ENCODE peak calls at places on chromosomes 4 and X, in five cellular contexts. M, S, U, P and B are unnamed samples.

GRCh38 chr4:140070369-140070768 is 83.6 kb downstream of the MAML3 start:
- DNase-seq in S (no peak), M (no peak), U (no peak), P (no peak), B (no peak)

GRCh38 chr4:16067515-16067914 is 16.3 kb downstream of the PROM1 start:
- DNase-seq in U (peak), P (peak), M (peak), S (no peak), B (no peak)

GRCh38 chr4:147175460-147176025 is 229.9 kb upstream of the TTC29 start:
- DNase-seq in U (no peak), S (no peak), P (no peak), M (no peak), B (no peak)

GRCh38 chr4:98546910-98547544 is 111.4 kb downstream of the TSPAN5 start:
- DNase-seq in M (no peak), U (no peak), P (no peak), S (no peak), B (peak)

GRCh38 chrX:35682481-35682880 is 115.7 kb upstream of the MAGEB16 start:
- DNase-seq in U (no peak), P (no peak), S (no peak), M (no peak), B (no peak)

GRCh38 chr4:187887886-187888285 is 107.7 kb upstream of the ZFP42 start:
- DNase-seq in M (no peak), U (no peak), P (no peak), S (peak), B (no peak)

GRCh38 chr4:2962099-2962455 is 1.1 kb downstream of the NOP14 start:
- DNase-seq in M (no peak), P (no peak), U (no peak), S (peak), B (no peak)

GRCh38 chr4:164730705-164731393 is 23.1 kb upstream of the SMIM31 start:
- DNase-seq in P (no peak), U (no peak), S (no peak), M (no peak), B (no peak)

GRCh38 chr4:77734928-77735327 is 84.2 kb downstream of the CNOT6L start:
- DNase-seq in S (no peak), U (peak), M (peak), P (no peak), B (no peak)

GRCh38 chrX:4963432-4963831 is 1250.0 kb upstream of the PRKX start:
- DNase-seq in U (no peak), S (no peak), P (no peak), M (no peak), B (no peak)

GRCh38 chr4:39732728-39733127 is 34.8 kb downstream of the UBE2K start:
- DNase-seq in S (no peak), P (no peak), U (no peak), M (no peak), B (no peak)

GRCh38 chrX:33968611-33969010 is 163.5 kb downstream of the FAM47A start:
- DNase-seq in P (no peak), M (no peak), U (no peak), S (no peak), B (peak)

GRCh38 chrX:19670321-19670750 is 155.0 kb upstream of the MAP3K15 start:
- DNase-seq in S (no peak), P (no peak), M (no peak), U (peak), B (no peak)

DNA sequence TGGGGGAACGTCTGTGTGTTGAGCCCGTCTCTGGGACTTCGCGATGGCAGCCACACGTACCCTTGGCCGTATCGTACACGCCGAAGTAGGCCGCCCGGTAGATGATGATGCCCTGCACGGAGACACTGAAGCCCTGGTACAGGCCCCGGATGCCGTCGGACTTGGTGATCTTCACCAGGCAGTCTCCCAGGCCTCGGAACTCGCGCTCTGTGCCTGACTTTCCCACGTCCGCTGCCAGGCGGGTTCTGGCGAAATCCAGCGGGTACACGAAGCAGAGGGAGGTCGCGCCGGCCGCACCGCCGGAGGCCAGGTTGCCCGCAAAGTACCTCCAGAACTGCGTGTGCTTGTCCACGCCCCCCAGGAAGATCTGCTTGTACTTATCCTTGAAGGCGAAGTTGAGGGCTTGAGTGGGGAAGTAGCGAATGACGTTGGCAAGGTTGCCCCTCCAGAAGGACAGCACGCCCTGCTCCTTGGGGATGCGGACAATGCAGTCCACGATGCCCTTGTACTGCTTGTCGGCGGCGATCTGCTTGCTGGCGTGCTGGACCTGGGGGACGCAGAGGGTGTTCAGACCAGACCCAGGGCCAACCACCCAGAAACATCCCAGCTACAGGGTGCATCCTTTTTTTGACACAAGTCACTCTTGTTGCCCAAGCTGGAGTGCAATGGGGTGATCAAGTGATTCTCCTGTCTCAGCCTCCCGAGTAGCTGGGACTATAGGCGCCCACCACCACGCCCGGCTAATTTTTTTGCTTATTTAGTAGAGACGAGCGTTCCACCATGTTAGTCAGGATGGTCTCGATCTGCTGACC is 2.5 kb downstream of the SLC25A6 start:
- DNase-seq in M (no peak), P (peak), S (no peak), U (no peak), B (peak)
- TF ChIP-seq POLR2AphosphoS5 in M (no peak), P (no peak), S (no peak), U (no peak), B (no peak)

DNA sequence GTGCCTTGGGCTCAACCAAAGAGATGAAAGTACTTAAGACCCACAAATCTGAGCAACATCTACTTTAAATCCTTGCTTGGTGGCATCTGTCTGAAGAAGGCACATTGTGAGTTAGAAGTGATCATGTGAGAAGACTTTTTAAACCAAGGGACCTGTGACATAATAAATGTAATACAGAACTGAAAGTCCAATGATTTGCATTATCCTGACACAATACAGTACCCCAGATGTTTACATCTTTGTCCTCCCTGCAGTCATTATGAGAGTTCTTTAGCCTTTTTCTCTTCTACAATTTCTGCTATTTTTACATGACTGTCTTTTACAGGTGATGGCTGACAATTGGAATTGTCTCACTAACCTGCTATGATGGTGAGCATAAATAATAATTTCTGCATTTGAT is 96.8 kb upstream of the FTHL17 start:
- DNase-seq in S (no peak), U (no peak), P (no peak), M (no peak), B (no peak)
- TF ChIP-seq EP300 in S (no peak), U (no peak), P (no peak), M (no peak), B (no peak)

DNA sequence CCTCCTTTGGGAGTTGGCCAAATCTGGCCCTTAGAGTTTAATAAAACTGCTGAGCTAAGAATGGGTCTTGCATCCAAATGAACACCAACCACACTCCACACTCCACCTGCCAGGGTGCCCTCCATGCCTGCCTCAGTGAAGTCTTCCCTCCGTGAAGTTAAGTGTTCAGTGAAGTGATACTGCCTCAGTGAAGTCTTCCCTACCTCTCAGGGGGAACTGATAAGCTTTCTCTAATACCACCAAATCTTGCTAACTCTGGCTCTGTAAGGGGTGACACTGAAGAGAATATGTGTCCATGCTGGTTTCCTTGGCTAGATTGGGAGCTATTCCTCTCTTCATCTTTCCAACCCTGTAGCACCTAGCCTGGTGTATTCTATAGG is 28.0 kb downstream of the MED28 start:
- DNase-seq in M (no peak), P (no peak), S (no peak), U (no peak), B (no peak)
- TF ChIP-seq POLR2AphosphoS5 in M (no peak), P (no peak), S (no peak), U (no peak), B (no peak)

GRCh38 chr4:108943971-108944370 is 181.1 kb upstream of the ETNPPL start:
- DNase-seq in U (no peak), S (no peak), P (no peak), M (no peak), B (no peak)

GRCh38 chr4:108943371-108943770 is 180.5 kb upstream of the ETNPPL start:
- DNase-seq in M (no peak), U (no peak), P (no peak), S (no peak), B (no peak)

GRCh38 chr4:108940086-108941033 is 177.5 kb upstream of the ETNPPL start:
- DNase-seq in U (no peak), M (no peak), S (no peak), P (no peak), B (no peak)

GRCh38 chr4:108946237-108946636 is 183.4 kb upstream of the ETNPPL start:
- DNase-seq in P (no peak), S (no peak), M (no peak), U (no peak), B (no peak)

DNA sequence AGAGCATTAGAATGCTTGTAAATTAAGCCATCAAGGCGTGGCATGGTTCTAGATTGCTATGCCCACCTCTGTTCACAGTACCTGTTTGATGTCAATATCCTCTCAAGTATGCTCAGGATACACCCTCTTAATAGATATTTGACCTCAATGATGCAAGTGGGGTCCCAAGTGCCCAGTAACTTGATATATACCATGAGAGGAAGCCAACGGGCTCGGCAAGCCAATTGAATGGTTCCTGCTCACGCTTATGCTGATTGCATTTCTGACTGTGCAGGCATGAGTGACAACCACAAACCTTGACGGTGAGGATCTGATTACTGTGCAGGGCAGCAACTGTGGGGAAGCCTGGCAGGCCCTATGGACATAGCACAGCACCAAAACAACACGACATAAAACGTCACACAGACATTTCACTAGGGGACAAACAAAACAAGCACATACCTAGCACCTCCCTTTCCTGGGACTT is 179.1 kb upstream of the ETNPPL start:
- DNase-seq in U (no peak), M (no peak), P (no peak), S (no peak), B (no peak)
- TF ChIP-seq EP300 in U (no peak), M (no peak), P (no peak), S (no peak), B (no peak)

GRCh38 chrX:39731390-39731680 is 366.4 kb downstream of the BCOR start:
- DNase-seq in S (peak), M (no peak), P (no peak), U (no peak), B (no peak)

GRCh38 chrX:39731735-39732134 is 366.0 kb downstream of the BCOR start:
- DNase-seq in P (no peak), U (no peak), M (no peak), S (no peak), B (no peak)

GRCh38 chrX:39728852-39729587 is 368.7 kb downstream of the BCOR start:
- DNase-seq in P (no peak), S (no peak), M (no peak), U (no peak), B (no peak)

GRCh38 chrX:39729834-39730670 is 367.7 kb downstream of the BCOR start:
- DNase-seq in U (no peak), S (peak), P (no peak), M (no peak), B (no peak)

DNA sequence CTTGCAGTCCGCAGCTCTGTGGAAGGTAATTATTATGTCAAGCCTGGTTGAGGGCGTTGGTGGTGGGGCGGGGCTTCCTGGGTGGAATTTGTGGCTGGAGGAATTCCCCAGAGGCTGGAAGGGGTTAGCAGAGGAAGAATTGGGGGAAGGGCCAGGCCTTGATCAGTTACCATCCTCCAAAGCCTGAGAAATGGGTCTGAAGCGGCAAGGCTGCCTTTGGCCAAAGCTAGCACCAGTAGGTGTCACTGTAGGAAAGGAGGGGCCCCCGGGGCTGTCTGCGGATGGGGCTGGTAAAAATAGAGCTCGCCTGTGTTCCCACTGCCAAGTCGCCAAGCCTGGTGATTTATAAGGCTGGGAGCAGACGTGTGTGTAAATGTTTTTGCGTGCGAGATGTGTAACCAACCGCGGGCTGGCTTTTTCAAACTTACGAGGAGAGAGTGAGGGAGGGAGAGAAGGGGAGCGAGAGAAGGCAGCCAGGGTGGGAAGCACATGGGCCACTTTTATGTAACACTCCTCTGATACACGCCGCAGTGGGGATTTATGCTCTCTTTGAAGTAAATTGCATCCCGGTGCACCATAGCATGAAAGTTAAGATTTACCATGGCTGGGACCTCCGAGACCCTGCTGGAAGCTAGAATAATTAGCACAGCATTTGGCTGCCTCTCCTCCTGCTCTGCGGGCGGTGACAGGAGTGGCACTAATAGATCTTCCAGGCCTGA is 366.9 kb downstream of the BCOR start:
- DNase-seq in P (peak), U (peak), M (peak), S (peak), B (no peak)
- TF ChIP-seq POLR2AphosphoS5 in P (peak), U (no peak), M (peak), S (no peak), B (no peak)

GRCh38 chr4:22500831-22501714 is 14.8 kb downstream of the ADGRA3 start:
- DNase-seq in M (peak), P (no peak), S (no peak), U (no peak), B (no peak)

GRCh38 chr4:22501715-22502095 is 14.2 kb downstream of the ADGRA3 start:
- DNase-seq in U (no peak), S (no peak), P (no peak), M (no peak), B (no peak)

GRCh38 chr4:22502895-22503814 is 12.7 kb downstream of the ADGRA3 start:
- DNase-seq in U (no peak), S (no peak), M (no peak), P (no peak), B (no peak)

GRCh38 chr4:22498866-22499265 is 17.0 kb downstream of the ADGRA3 start:
- DNase-seq in M (no peak), U (no peak), S (no peak), P (no peak), B (no peak)

DNA sequence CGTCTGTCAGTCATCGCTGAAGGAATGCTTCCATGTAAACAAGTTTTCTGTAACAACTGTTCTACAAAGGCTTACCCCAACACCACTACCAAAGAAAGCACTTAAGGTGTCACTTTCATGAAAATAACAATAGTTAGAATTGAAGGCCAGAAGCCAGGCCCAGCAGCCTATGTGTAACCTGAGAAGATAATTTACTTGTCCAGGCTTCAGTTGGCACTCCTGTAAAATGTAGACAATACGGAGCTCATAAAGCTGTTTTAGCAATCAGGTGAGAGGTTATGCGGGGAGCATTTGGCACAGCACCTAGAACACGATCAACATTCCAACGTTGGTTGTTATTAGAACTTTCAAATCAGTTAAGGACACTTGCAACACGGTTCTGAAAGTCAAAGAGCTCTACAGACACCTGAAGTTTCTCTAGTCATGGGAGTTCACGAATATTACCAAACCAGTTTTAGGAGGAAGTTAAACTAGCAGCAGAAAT is 15.7 kb downstream of the ADGRA3 start:
- DNase-seq in U (no peak), M (peak), S (no peak), P (peak), B (peak)
- TF ChIP-seq EP300 in U (no peak), M (no peak), S (no peak), P (no peak), B (no peak)

GRCh38 chr4:126757219-126757618 is 875.5 kb upstream of the INTU start:
- DNase-seq in U (no peak), M (no peak), P (no peak), S (no peak), B (no peak)
- TF ChIP-seq POLR2AphosphoS5 in U (no peak), M (no peak), P (no peak), S (no peak), B (no peak)

DNA sequence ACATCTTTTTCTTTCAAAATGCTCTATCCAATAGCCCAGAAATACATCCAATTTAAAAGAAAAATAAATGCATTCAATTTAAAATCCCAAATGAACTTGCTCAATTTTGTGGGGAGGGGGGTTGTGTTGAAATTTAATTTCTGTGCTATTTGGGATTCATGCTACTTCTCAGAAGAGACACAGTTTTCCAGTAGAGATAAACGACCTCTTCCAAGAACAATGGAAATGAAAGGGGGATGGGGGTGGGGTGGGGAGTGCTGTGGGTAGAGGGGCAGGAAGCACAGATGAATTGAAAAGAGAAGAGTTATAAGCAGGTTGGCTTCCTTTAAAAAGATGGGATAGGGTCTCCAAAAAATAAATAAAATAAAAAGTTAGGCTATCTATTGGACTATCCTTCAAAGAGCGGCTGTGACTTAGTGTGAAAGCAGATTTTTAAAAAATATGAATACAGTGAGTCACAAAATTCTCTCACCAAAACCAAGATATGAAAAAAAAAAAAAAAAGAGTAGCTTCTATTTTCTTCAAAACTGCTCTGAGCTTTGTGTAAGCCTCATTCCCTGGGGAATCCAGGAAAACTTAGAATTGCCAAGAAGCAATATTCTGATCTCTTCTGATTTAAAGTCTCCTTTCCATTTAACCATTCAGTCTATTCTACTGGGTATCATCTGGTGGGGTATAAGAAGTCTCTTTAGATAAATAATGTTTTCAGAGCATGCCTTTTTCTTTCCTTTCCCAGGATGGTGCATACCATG is 324.3 kb downstream of the PTTG2 start:
- DNase-seq in S (no peak), M (no peak), U (no peak), P (no peak), B (no peak)
- TF ChIP-seq EP300 in S (no peak), M (no peak), U (no peak), P (no peak), B (no peak)

DNA sequence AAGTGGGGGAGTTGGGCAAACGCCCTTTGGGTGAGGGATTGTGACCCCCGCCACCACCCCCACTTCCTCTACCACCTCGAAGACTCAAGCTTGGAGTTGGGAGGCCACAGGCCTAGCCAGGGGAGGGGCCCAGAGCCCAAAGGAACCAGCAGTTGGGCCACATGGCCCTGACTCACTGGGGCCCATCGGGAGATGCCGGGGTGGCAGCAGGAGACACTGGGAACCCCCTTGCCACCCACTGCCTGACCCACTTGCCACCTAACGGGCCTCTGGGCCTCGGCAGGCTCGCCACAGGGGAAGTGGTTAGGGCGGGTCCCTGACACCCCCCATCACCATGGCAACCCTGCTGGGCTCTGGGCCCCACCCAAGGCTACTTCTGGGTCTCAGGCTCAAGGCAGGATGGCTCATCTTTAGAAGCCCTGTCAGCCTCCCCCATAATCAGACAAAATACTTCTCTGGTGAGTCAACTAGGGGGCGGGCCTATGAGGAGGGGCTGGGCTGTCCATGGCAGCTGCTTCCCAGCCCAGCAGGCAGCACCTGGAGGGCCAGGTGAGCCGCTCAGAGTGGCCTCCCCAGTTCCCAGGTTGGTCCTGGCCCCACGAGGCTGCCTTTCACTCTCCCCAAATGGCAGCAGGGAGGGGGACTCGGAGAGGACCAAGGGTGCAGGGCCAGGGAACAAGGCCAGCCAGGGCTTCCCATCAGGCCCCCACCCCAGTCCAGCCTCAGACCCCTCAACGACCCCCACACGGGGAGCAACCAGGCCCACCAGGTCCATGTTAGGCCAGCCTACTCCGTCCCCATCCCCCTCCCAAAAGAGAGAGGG is 5.6 kb downstream of the FLNA start:
- DNase-seq in P (peak), M (peak), S (no peak), U (peak), B (peak)
- TF ChIP-seq POLR2AphosphoS5 in P (no peak), M (no peak), S (peak), U (no peak), B (peak)